ENCODE peak calls at places on chromosomes 16 and 17, in four cellular contexts. Q is endothelial cell of umbilical vein, H is GM12878, F is K562. O is an unnamed sample.

GRCh38 chr17:8922451-8922850 is 43.1 kb downstream of the PIK3R5 start:
- DNase-seq in Q (no peak), H (no peak), F (no peak), O (peak)

GRCh38 chr17:16568541-16569357 is at the start of gene ZNF287:
- DNase-seq in Q (peak), H (peak), F (peak), O (peak)

GRCh38 chr16:75379911-75380847 is 53.1 kb downstream of the CFDP1 start:
- DNase-seq in Q (peak), H (peak), F (no peak), O (no peak)

GRCh38 chr17:64682261-64683181 is 20.4 kb upstream of the SMURF2 start:
- DNase-seq in Q (peak), H (no peak), F (no peak), O (peak)

GRCh38 chr16:67856927-67857546 is 9.5 kb upstream of the CENPT start:
- DNase-seq in Q (no peak), H (no peak), F (no peak), O (no peak)

GRCh38 chr16:74591914-74592650 is 14.8 kb downstream of the GLG1 start:
- DNase-seq in Q (no peak), H (no peak), F (no peak), O (no peak)

GRCh38 chr16:47490471-47490870 is 29.3 kb downstream of the PHKB start:
- DNase-seq in Q (no peak), H (no peak), F (no peak), O (no peak)

GRCh38 chr17:61053469-61053868 is 346.2 kb upstream of the TBX2 start:
- DNase-seq in Q (peak), H (no peak), F (no peak), O (no peak)

GRCh38 chr16:3748307-3748706 is 31.0 kb upstream of the TRAP1 start:
- DNase-seq in Q (peak), H (no peak), F (no peak), O (no peak)

GRCh38 chr16:67431077-67431804 is at the start of gene HSD11B2:
- DNase-seq in Q (peak), H (no peak), F (peak), O (peak)

GRCh38 chr16:89241187-89242003 is 23.9 kb downstream of the ZNF778 start:
- DNase-seq in Q (peak), H (peak), F (peak), O (peak)

GRCh38 chr16:83015871-83016270 is 389.1 kb downstream of the CDH13 start:
- DNase-seq in Q (no peak), H (no peak), F (no peak), O (no peak)

GRCh38 chr17:4187076-4187475 is 44.1 kb downstream of the CYB5D2 start:
- DNase-seq in Q (no peak), H (no peak), F (no peak), O (no peak)

GRCh38 chr17:7839890-7840260 is 5.9 kb downstream of the KDM6B start:
- DNase-seq in Q (no peak), H (no peak), F (peak), O (peak)

GRCh38 chr16:27359051-27359450 is 42.9 kb upstream of the IL21R start:
- DNase-seq in Q (peak), H (no peak), F (no peak), O (no peak)

GRCh38 chr17:83078378-83079339 is 750 bp upstream of the METRNL start:
- DNase-seq in Q (no peak), H (no peak), F (no peak), O (no peak)

GRCh38 chr16:8863594-8864424 is 5.0 kb downstream of the CARHSP1 start:
- DNase-seq in Q (no peak), H (no peak), F (peak), O (no peak)

GRCh38 chr17:83062011-83062817 is 17.2 kb upstream of the METRNL start:
- DNase-seq in Q (no peak), H (no peak), F (no peak), O (no peak)

GRCh38 chr17:40061532-40062038 is 1.2 kb upstream of the THRA start:
- DNase-seq in Q (no peak), H (no peak), F (no peak), O (no peak)

GRCh38 chr17:46982577-46982976 is 3.5 kb upstream of the RPRML start:
- DNase-seq in Q (no peak), H (no peak), F (no peak), O (no peak)

GRCh38 chr17:65020284-65020683 is 36.3 kb downstream of the GNA13 start:
- DNase-seq in Q (no peak), H (no peak), F (no peak), O (peak)

GRCh38 chr16:54060599-54061355 is 225.8 kb downstream of the IRX3 start:
- DNase-seq in Q (no peak), H (no peak), F (no peak), O (no peak)

GRCh38 chr17:57366558-57367351 is 110.4 kb downstream of the MSI2 start:
- DNase-seq in Q (no peak), H (no peak), F (peak), O (no peak)

GRCh38 chr17:80455328-80455710 is 21.1 kb downstream of the NPTX1 start:
- DNase-seq in Q (no peak), H (no peak), F (peak), O (peak)

GRCh38 chr16:86951831-86952598 is 365.2 kb downstream of the C16orf95 start:
- DNase-seq in Q (peak), H (no peak), F (peak), O (peak)

GRCh38 chr17:79862771-79863440 is 23.7 kb upstream of the CBX4 start:
- DNase-seq in Q (no peak), H (no peak), F (no peak), O (no peak)

GRCh38 chr16:471353-472198 is 46.1 kb downstream of the RAB11FIP3 start:
- DNase-seq in Q (no peak), H (no peak), F (no peak), O (peak)

GRCh38 chr17:57970706-57971105 is 15.5 kb upstream of the CUEDC1 start:
- DNase-seq in Q (peak), H (no peak), F (no peak), O (peak)

GRCh38 chr16:28900601-28901000 is 22.3 kb downstream of the ATP2A1 start:
- DNase-seq in Q (no peak), H (no peak), F (no peak), O (no peak)

GRCh38 chr17:81519284-81520020 is 6.9 kb upstream of the ACTG1 start:
- DNase-seq in Q (no peak), H (no peak), F (peak), O (no peak)

GRCh38 chr16:15618392-15618791 is 24.6 kb downstream of the MARF1 start:
- DNase-seq in Q (no peak), H (no peak), F (no peak), O (peak)

GRCh38 chr17:17289091-17289490 is 8.0 kb upstream of the COPS3 start:
- DNase-seq in Q (no peak), H (no peak), F (no peak), O (no peak)

GRCh38 chr17:70564006-70564620 is 394.8 kb downstream of the KCNJ2 start:
- DNase-seq in Q (peak), H (no peak), F (no peak), O (peak)

DNA sequence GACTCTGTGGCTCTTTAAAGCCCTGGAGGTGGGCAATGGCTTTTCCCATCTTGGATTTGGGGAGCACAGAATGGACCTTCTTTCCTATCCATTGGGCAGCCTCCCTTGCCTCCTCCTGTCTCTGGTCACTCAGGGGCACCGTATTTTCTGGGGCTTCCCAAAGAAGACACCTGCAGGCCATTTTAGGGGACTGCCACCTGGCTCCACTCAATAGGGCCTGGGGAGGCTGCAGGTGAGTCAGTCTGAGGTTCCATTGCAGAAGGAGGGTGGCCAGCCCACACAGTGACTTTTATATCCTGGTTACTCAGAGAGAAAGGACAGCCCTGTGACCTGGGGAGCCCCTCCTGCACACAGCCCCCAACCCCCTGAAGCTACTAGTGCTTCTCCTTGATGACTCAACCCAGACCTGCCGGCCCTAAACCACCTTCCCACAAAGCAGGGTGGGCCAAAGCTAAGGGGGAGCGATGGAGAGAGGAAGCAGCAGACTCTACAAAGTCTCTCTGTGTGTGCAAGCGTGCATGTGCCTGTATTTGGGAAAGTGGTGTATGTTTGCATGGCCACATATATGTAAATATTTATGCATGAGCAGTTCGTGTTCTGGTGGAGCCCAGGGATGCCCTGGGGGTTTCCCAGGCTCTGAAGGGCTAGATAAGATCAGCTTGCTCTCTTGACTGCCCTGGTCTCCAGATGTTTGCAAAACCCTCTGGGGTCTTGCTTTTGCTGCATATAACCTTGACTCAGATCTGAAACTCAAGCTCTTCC is 5.0 kb downstream of the CX3CL1 start:
- DNase-seq in Q (no peak), H (peak), F (no peak), O (peak)
- TF ChIP-seq FOS in Q (no peak), H (no peak), F (no peak), O (no peak)

GRCh38 chr17:14616508-14616907 is 315.6 kb downstream of the HS3ST3B1 start:
- DNase-seq in Q (no peak), H (no peak), F (no peak), O (no peak)
- TF ChIP-seq FOS in Q (no peak), H (no peak), F (no peak), O (no peak)

GRCh38 chr17:75521951-75522727 is 3.4 kb upstream of the LLGL2 start:
- DNase-seq in Q (no peak), H (no peak), F (no peak), O (peak)
- TF ChIP-seq FOS in Q (no peak), H (no peak), F (no peak), O (no peak)

GRCh38 chr16:10528635-10529034 is 51.8 kb downstream of the EMP2 start:
- DNase-seq in Q (no peak), H (no peak), F (no peak), O (no peak)
- TF ChIP-seq FOS in Q (no peak), H (no peak), F (no peak), O (no peak)

GRCh38 chr16:68995011-68995504 is 110.4 kb upstream of the HAS3 start:
- DNase-seq in Q (peak), H (no peak), F (peak), O (peak)
- TF ChIP-seq FOS in Q (no peak), H (no peak), F (no peak), O (no peak)

GRCh38 chr17:73348018-73348823 is 36.4 kb upstream of the CDC42EP4 start:
- DNase-seq in Q (no peak), H (no peak), F (no peak), O (no peak)

GRCh38 chr17:73348824-73349095 is 37.0 kb upstream of the CDC42EP4 start:
- DNase-seq in Q (no peak), H (no peak), F (no peak), O (no peak)

GRCh38 chr17:73350864-73351263 is 39.1 kb upstream of the CDC42EP4 start:
- DNase-seq in Q (no peak), H (no peak), F (no peak), O (no peak)

GRCh38 chr17:73349647-73350046 is 37.8 kb upstream of the CDC42EP4 start:
- DNase-seq in Q (no peak), H (no peak), F (no peak), O (no peak)

DNA sequence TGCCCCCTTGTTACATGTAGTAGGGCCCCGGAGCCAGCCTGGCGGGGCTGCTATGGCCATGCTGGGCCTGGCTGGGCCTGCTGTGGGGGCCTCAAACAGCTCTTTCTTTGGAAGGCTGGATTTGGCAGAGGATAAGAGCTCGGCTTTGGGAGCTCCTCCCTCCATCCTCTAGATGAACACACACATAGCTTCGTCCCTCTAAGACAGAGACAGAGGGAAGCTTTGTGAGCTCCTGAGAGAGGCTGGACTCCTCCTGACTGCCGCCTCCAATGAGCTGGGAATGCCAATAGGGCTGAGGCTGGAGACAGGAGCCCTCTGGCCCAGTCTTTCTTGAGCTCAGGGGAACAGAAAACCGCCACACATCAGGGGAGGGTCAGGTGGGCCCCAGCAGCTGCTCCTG is 37.3 kb upstream of the CDC42EP4 start:
- DNase-seq in Q (no peak), H (no peak), F (no peak), O (no peak)
- TF ChIP-seq FOS in Q (no peak), H (no peak), F (no peak), O (no peak)

GRCh38 chr17:48795444-48796162 is 21.4 kb downstream of the TTLL6 start:
- DNase-seq in Q (no peak), H (no peak), F (no peak), O (peak)

GRCh38 chr17:48799069-48799710 is 17.8 kb downstream of the TTLL6 start:
- DNase-seq in Q (no peak), H (no peak), F (no peak), O (no peak)

GRCh38 chr17:48804936-48805411 is 12.1 kb downstream of the TTLL6 start:
- DNase-seq in Q (peak), H (no peak), F (peak), O (peak)

DNA sequence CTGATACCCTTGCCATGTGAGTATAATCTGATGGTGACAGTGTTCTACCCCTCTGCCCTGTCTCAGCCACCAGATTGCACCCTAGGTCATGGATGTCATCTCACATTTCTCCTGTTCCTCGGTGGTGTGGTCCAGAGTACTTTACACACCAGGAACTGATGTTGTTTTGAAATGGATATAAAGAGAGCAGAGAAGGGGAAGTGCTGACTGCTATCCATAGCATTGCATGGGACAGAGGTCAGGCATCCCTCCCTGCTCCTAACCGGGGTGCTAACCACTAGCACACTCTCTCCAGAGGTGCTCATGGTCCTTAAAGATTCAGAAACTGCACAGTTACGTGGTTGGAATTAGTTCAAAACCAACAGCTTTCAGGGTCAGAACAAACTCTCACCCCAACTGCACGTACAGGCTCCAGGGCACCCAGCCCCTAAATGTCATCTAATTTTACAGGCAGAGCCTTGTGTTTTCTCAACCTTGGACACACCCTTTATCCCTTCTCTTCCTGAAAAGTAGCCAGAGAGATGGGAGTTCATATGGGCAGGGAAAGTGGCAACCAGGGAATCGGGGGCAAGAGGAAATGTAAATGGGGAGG is 16.3 kb downstream of the TTLL6 start:
- DNase-seq in Q (no peak), H (no peak), F (no peak), O (no peak)
- TF ChIP-seq FOS in Q (no peak), H (no peak), F (no peak), O (no peak)

GRCh38 chr17:50283246-50283645 is 9.0 kb downstream of the TMEM92 start:
- DNase-seq in Q (no peak), H (peak), F (no peak), O (no peak)
- TF ChIP-seq FOS in Q (no peak), H (no peak), F (no peak), O (no peak)

DNA sequence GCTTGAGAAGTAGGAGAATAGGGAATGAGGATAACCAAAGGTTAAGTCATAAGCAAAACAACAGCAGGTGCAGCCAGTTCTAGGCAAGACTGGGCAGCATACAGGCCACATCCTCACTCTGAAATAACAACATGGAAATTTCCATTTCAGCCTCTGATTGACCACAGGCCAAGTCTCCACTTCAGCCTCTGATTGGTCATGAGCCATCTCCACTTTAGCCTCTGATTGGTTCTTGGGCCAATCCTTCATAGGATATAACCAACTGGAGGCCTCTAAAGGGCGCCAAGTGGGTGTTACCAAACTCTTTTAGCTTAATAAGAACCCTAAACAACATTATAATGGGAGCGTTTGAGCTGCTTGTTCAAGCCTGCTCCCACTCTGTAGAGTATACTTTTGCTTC is 512.0 kb downstream of the NPIPA7 start:
- DNase-seq in Q (no peak), H (no peak), F (peak), O (no peak)
- TF ChIP-seq FOS in Q (no peak), H (no peak), F (peak), O (no peak)

GRCh38 chr16:10296956-10297340 is 88.9 kb upstream of the ATF7IP2 start:
- DNase-seq in Q (no peak), H (peak), F (no peak), O (no peak)

GRCh38 chr16:10298416-10298815 is 87.4 kb upstream of the ATF7IP2 start:
- DNase-seq in Q (no peak), H (no peak), F (no peak), O (no peak)

DNA sequence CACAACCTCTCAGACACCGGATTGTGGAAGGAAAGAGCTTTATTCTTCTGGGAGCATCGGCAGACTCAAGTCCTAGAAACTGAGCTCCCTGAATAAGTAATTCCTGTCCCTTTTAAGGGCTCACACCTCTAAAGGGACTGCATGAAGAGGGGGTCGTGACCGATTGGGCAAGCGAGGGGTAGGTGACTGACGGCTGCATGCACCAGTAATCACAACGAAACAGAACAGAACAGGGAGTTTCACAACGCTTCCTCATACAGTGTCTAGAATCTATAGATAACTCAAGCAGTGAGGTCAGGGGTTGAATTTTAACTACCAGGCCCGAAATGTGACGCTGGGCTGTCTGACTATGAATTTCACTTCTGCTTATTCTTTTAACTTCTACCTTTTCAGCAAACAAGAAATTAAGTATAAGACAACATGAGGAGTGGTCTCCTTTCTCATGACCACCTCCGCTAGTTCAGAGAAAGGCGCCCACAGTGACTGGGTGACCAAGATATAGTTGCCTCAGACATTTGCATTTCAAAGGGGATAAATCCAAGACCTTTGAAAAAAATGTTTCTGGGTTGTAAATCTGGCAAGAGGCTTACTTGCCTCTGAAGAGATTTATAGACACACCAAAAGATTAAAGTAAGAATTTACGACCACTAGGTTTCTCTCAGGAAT is 88.4 kb upstream of the ATF7IP2 start:
- DNase-seq in Q (no peak), H (peak), F (peak), O (no peak)
- TF ChIP-seq FOS in Q (no peak), H (no peak), F (no peak), O (no peak)

O was measured in IMR-90.